ENCODE peak calls at places on chromosomes 13 and 19, in four cellular contexts. O, N, B and D are unnamed samples.

GRCh38 chr13:81726037-81726726 is 1385.3 kb upstream of the SPRY2 start:
- DNase-seq in O (no peak), N (no peak), B (no peak), D (no peak)

GRCh38 chr13:39779337-39780270 is 124.1 kb downstream of the COG6 start:
- DNase-seq in O (no peak), N (peak; percentile 24), B (no peak), D (no peak)

GRCh38 chr13:90615236-90615635 is 732.3 kb upstream of the MIR17HG start:
- DNase-seq in O (no peak), N (no peak), B (no peak), D (no peak)

GRCh38 chr19:39341122-39341719 is 1.0 kb upstream of the SAMD4B start:
- DNase-seq in O (no peak), N (no peak), B (no peak), D (no peak)

GRCh38 chr13:45718063-45718462 is 15.9 kb downstream of the CBY2 start:
- DNase-seq in O (no peak), N (no peak), B (no peak), D (peak; percentile 67)

GRCh38 chr19:1997353-1998233 is 17.9 kb downstream of the BTBD2 start:
- DNase-seq in O (no peak), N (no peak), B (no peak), D (no peak)

GRCh38 chr13:114120486-114121430 is 11.7 kb downstream of the RASA3 start:
- DNase-seq in O (no peak), N (no peak), B (no peak), D (no peak)

GRCh38 chr13:95858286-95859075 is 181.5 kb downstream of the DNAJC3 start:
- DNase-seq in O (no peak), N (no peak), B (no peak), D (no peak)

GRCh38 chr19:47700934-47701716 is 12.1 kb upstream of the EHD2 start:
- DNase-seq in O (no peak), N (no peak), B (no peak), D (no peak)

GRCh38 chr13:42991892-42992584 is at the start of gene EPSTI1:
- DNase-seq in O (peak; percentile 40), N (peak; percentile 76), B (no peak), D (peak; percentile 54)

GRCh38 chr13:109718726-109719125 is 67.7 kb downstream of the IRS2 start:
- DNase-seq in O (no peak), N (no peak), B (no peak), D (no peak)

GRCh38 chr13:42474954-42475353 is 99.0 kb upstream of the TNFSF11 start:
- DNase-seq in O (no peak), N (peak; percentile 26), B (no peak), D (no peak)

GRCh38 chr13:93925976-93926375 is 553.5 kb downstream of the DCT start:
- DNase-seq in O (no peak), N (no peak), B (no peak), D (peak; percentile 43)

GRCh38 chr13:108657520-108657919 is 28.1 kb downstream of the MYO16 start:
- DNase-seq in O (no peak), N (no peak), B (no peak), D (no peak)

GRCh38 chr19:7857727-7858701 is 16.2 kb downstream of the PRR36 start:
- DNase-seq in O (no peak), N (no peak), B (peak; percentile 49), D (peak; percentile 90)

GRCh38 chr13:45838171-45838745 is 13.3 kb downstream of the SIAH3 start:
- DNase-seq in O (no peak), N (no peak), B (peak; percentile 85), D (no peak)

GRCh38 chr19:18392417-18392816 is 5.0 kb downstream of the LRRC25 start:
- DNase-seq in O (no peak), N (no peak), B (no peak), D (no peak)

GRCh38 chr19:19642506-19643157 is 825 bp downstream of the GMIP start:
- DNase-seq in O (no peak), N (peak; percentile 60), B (peak; percentile 23), D (peak; percentile 39)

GRCh38 chr19:32595491-32595890 is 14.5 kb downstream of the PDCD5 start:
- DNase-seq in O (no peak), N (no peak), B (no peak), D (no peak)

GRCh38 chr19:17755977-17756670 is 4.8 kb downstream of the FCHO1 start:
- DNase-seq in O (no peak), N (peak; percentile 26), B (peak; percentile 79), D (peak; percentile 66)

GRCh38 chr19:3025516-3025890 is 3.6 kb downstream of the TLE2 start:
- DNase-seq in O (no peak), N (no peak), B (peak; percentile 20), D (no peak)

GRCh38 chr13:31436478-31436877 is 236.7 kb downstream of the B3GLCT start:
- DNase-seq in O (no peak), N (no peak), B (no peak), D (no peak)

GRCh38 chr13:43665388-43665787 is 121.4 kb downstream of the ENOX1 start:
- DNase-seq in O (no peak), N (no peak), B (no peak), D (no peak)

GRCh38 chr19:16883518-16883917 is 5.3 kb upstream of the F2RL3 start:
- DNase-seq in O (no peak), N (no peak), B (no peak), D (no peak)